ENCODE peak calls at places on chromosomes 16 and 17, in six cellular contexts. P is RPMI7951; C is omental fat pad; O is activated CD4-positive, CD25-positive, alpha-beta regulatory T cell; N is AG08395; E is brain microvascular endothelial cell. A is an unnamed sample.
A peak's percentile ranks its signal among the peaks of the same experiment; 100 is the strongest.

GRCh38 chr17:78771758-78772382 is 10.2 kb downstream of the CYTH1 start:
- DNase-seq in C (no peak), P (no peak), O (no peak), E (no peak), N (no peak), A (no peak)

GRCh38 chr16:67283039-67283825 is 3.9 kb downstream of the PLEKHG4 start:
- DNase-seq in O (no peak), C (no peak), E (peak; percentile 26), P (peak; percentile 22), N (no peak), A (no peak)

GRCh38 chr17:19769946-19770652 is 22.0 kb upstream of the ALDH3A1 start:
- DNase-seq in E (no peak), P (peak; percentile 40), O (no peak), C (no peak), N (peak; percentile 86), A (no peak)

GRCh38 chr16:4217246-4218131 is 24.4 kb downstream of the SRL start:
- DNase-seq in P (no peak), C (no peak), E (no peak), N (no peak), O (no peak), A (peak; percentile 60)

GRCh38 chr16:76176616-76177015 is 100.6 kb upstream of the CNTNAP4 start:
- DNase-seq in P (no peak), E (no peak), O (no peak), N (no peak), C (no peak), A (no peak)

GRCh38 chr17:57288034-57288752 is 31.9 kb downstream of the MSI2 start:
- DNase-seq in C (no peak), E (no peak), P (no peak), N (peak; percentile 17), O (no peak), A (no peak)

GRCh38 chr16:70594569-70594968 is 51.8 kb upstream of the IL34 start:
- DNase-seq in N (no peak), C (no peak), E (no peak), O (no peak), P (peak; percentile 51), A (no peak)

GRCh38 chr16:50265260-50265659 is 1.1 kb upstream of the ADCY7 start:
- DNase-seq in N (no peak), C (peak; percentile 19), E (no peak), P (peak; percentile 31), O (no peak), A (no peak)

GRCh38 chr16:56190903-56191806 is at the start of gene GNAO1:
- DNase-seq in O (peak; percentile 10), E (peak; percentile 7), C (no peak), N (peak; percentile 73), P (peak; percentile 76), A (peak; percentile 92)

GRCh38 chr16:89561195-89562026 is 929 bp downstream of the RPL13 start:
- DNase-seq in O (no peak), C (no peak), P (no peak), N (no peak), E (no peak), A (no peak)

GRCh38 chr17:19384723-19385391 is 2.1 kb downstream of the MFAP4 start:
- DNase-seq in P (peak; percentile 82), O (no peak), C (peak; percentile 22), N (peak; percentile 77), E (no peak), A (no peak)

GRCh38 chr17:46818929-46819859 is 702 bp upstream of the WNT3 start:
- DNase-seq in C (no peak), P (no peak), E (no peak), O (no peak), N (peak; percentile 33), A (peak; percentile 83)

GRCh38 chr17:51510940-51511339 is 250.6 kb downstream of the UTP18 start:
- DNase-seq in C (no peak), N (no peak), E (no peak), P (no peak), O (no peak), A (no peak)

GRCh38 chr16:67252806-67253497 is 4.2 kb downstream of the SLC9A5 start:
- DNase-seq in O (no peak), E (no peak), N (no peak), P (no peak), C (no peak), A (no peak)

GRCh38 chr17:73412914-73413313 is 101.1 kb upstream of the CDC42EP4 start:
- DNase-seq in P (no peak), N (no peak), O (no peak), C (no peak), E (no peak), A (no peak)

GRCh38 chr17:73653810-73654209 is 9.6 kb upstream of the SDK2 start:
- DNase-seq in P (no peak), E (no peak), C (no peak), O (no peak), N (no peak), A (no peak)

GRCh38 chr17:27462714-27463113 is 6.5 kb downstream of the KSR1 start:
- DNase-seq in O (no peak), N (no peak), E (no peak), C (no peak), P (no peak), A (no peak)

GRCh38 chr16:4345439-4346204 is 5.5 kb downstream of the PAM16 start:
- DNase-seq in P (no peak), O (no peak), C (no peak), N (no peak), E (no peak), A (no peak)

GRCh38 chr16:81593481-81593880 is 148.9 kb downstream of the CMIP start:
- DNase-seq in E (no peak), O (no peak), N (no peak), C (no peak), P (no peak), A (no peak)

GRCh38 chr16:30615358-30616076 is 5.3 kb upstream of the ZNF689 start:
- DNase-seq in E (peak; percentile 15), P (peak; percentile 42), O (peak; percentile 26), C (no peak), N (peak; percentile 13), A (peak; percentile 83)

GRCh38 chr17:38600416-38600815 is 5.3 kb downstream of the SRCIN1 start:
- DNase-seq in E (no peak), C (no peak), O (no peak), N (no peak), P (no peak), A (no peak)

GRCh38 chr16:30488764-30489595 is 16.4 kb downstream of the ITGAL start:
- DNase-seq in O (no peak), E (no peak), P (no peak), C (no peak), N (no peak), A (peak; percentile 52)

GRCh38 chr17:30780343-30780742 is 44.1 kb downstream of the CRLF3 start:
- DNase-seq in O (no peak), N (no peak), P (no peak), C (no peak), E (no peak), A (no peak)

A was measured in iPS-NIHi11.